ENCODE peak calls at places on chromosomes 7 and 10, in six cellular contexts. One of them, this sample, is unnamed.

GRCh38 chr10:17735166-17735941 is 16.6 kb upstream of the TMEM236 start:
- DNase-seq in prostate gland: no peak
- DNase-seq in ovary: no peak
- DNase-seq in T follicular helper cell: no peak
- DNase-seq in effector memory CD8-positive, alpha-beta T cell: no peak
- DNase-seq in AG08395: no peak
- DNase-seq in this sample: no peak

GRCh38 chr10:60606343-60607080 is 171.8 kb upstream of the CDK1 start:
- DNase-seq in prostate gland: no peak
- DNase-seq in ovary: no peak
- DNase-seq in T follicular helper cell: no peak
- DNase-seq in effector memory CD8-positive, alpha-beta T cell: no peak
- DNase-seq in AG08395: peak; percentile 14
- DNase-seq in this sample: no peak

GRCh38 chr10:5622586-5622985 is 43.8 kb downstream of the ASB13 start:
- DNase-seq in prostate gland: no peak
- DNase-seq in ovary: no peak
- DNase-seq in T follicular helper cell: no peak
- DNase-seq in effector memory CD8-positive, alpha-beta T cell: no peak
- DNase-seq in AG08395: no peak
- DNase-seq in this sample: no peak

GRCh38 chr10:60894816-60895215 is 49.2 kb downstream of the RHOBTB1 start:
- DNase-seq in prostate gland: no peak
- DNase-seq in ovary: no peak
- DNase-seq in T follicular helper cell: no peak
- DNase-seq in effector memory CD8-positive, alpha-beta T cell: no peak
- DNase-seq in AG08395: no peak
- DNase-seq in this sample: no peak

GRCh38 chr7:143416565-143417149 is 8.0 kb upstream of the EPHA1 start:
- DNase-seq in prostate gland: peak; percentile 29
- DNase-seq in ovary: no peak
- DNase-seq in T follicular helper cell: no peak
- DNase-seq in effector memory CD8-positive, alpha-beta T cell: peak; percentile 37
- DNase-seq in AG08395: peak; percentile 76
- DNase-seq in this sample: no peak

GRCh38 chr10:131998845-131999681 is 17.3 kb upstream of the BNIP3 start:
- DNase-seq in prostate gland: no peak
- DNase-seq in ovary: no peak
- DNase-seq in T follicular helper cell: no peak
- DNase-seq in effector memory CD8-positive, alpha-beta T cell: no peak
- DNase-seq in AG08395: no peak
- DNase-seq in this sample: no peak

GRCh38 chr7:86814980-86815379 is 171.3 kb downstream of the GRM3 start:
- DNase-seq in prostate gland: no peak
- DNase-seq in ovary: no peak
- DNase-seq in T follicular helper cell: no peak
- DNase-seq in effector memory CD8-positive, alpha-beta T cell: no peak
- DNase-seq in AG08395: no peak
- DNase-seq in this sample: no peak

GRCh38 chr10:8639601-8640000 is 585.1 kb downstream of the GATA3 start:
- DNase-seq in prostate gland: no peak
- DNase-seq in ovary: no peak
- DNase-seq in T follicular helper cell: no peak
- DNase-seq in effector memory CD8-positive, alpha-beta T cell: no peak
- DNase-seq in AG08395: no peak
- DNase-seq in this sample: no peak

GRCh38 chr10:37384923-37385322 is 259.5 kb downstream of the ANKRD30A start:
- DNase-seq in prostate gland: no peak
- DNase-seq in ovary: no peak
- DNase-seq in T follicular helper cell: no peak
- DNase-seq in effector memory CD8-positive, alpha-beta T cell: no peak
- DNase-seq in AG08395: no peak
- DNase-seq in this sample: no peak

GRCh38 chr7:157389951-157390730 is 53.3 kb downstream of the DNAJB6 start:
- DNase-seq in prostate gland: no peak
- DNase-seq in ovary: no peak
- DNase-seq in T follicular helper cell: no peak
- DNase-seq in effector memory CD8-positive, alpha-beta T cell: no peak
- DNase-seq in AG08395: peak; percentile 83
- DNase-seq in this sample: no peak

GRCh38 chr7:149140784-149141183 is 6.5 kb upstream of the ZNF398 start:
- DNase-seq in prostate gland: no peak
- DNase-seq in ovary: no peak
- DNase-seq in T follicular helper cell: no peak
- DNase-seq in effector memory CD8-positive, alpha-beta T cell: no peak
- DNase-seq in AG08395: no peak
- DNase-seq in this sample: no peak

GRCh38 chr7:116528008-116528789 is 3.4 kb downstream of the CAV1 start:
- DNase-seq in prostate gland: no peak
- DNase-seq in ovary: peak; percentile 52
- DNase-seq in T follicular helper cell: no peak
- DNase-seq in effector memory CD8-positive, alpha-beta T cell: no peak
- DNase-seq in AG08395: peak; percentile 90
- DNase-seq in this sample: no peak

GRCh38 chr10:15630353-15630752 is 89.4 kb downstream of the ITGA8 start:
- DNase-seq in prostate gland: no peak
- DNase-seq in ovary: no peak
- DNase-seq in T follicular helper cell: no peak
- DNase-seq in effector memory CD8-positive, alpha-beta T cell: no peak
- DNase-seq in AG08395: no peak
- DNase-seq in this sample: no peak

GRCh38 chr7:29309041-29309860 is 114.7 kb downstream of the CHN2 start:
- DNase-seq in prostate gland: no peak
- DNase-seq in ovary: no peak
- DNase-seq in T follicular helper cell: no peak
- DNase-seq in effector memory CD8-positive, alpha-beta T cell: no peak
- DNase-seq in AG08395: no peak
- DNase-seq in this sample: no peak

GRCh38 chr10:86888585-86889381 is 68.6 kb downstream of the MMRN2 start:
- DNase-seq in prostate gland: no peak
- DNase-seq in ovary: no peak
- DNase-seq in T follicular helper cell: no peak
- DNase-seq in effector memory CD8-positive, alpha-beta T cell: no peak
- DNase-seq in AG08395: peak; percentile 50
- DNase-seq in this sample: no peak

GRCh38 chr10:85265121-85265520 is 936.7 kb downstream of the CCSER2 start:
- DNase-seq in prostate gland: no peak
- DNase-seq in ovary: no peak
- DNase-seq in T follicular helper cell: no peak
- DNase-seq in effector memory CD8-positive, alpha-beta T cell: no peak
- DNase-seq in AG08395: no peak
- DNase-seq in this sample: no peak

GRCh38 chr7:107108951-107109350 is 59.9 kb upstream of the HBP1 start:
- DNase-seq in prostate gland: no peak
- DNase-seq in ovary: no peak
- DNase-seq in T follicular helper cell: no peak
- DNase-seq in effector memory CD8-positive, alpha-beta T cell: no peak
- DNase-seq in AG08395: no peak
- DNase-seq in this sample: no peak

GRCh38 chr10:4684434-4684833 is 141.6 kb upstream of the AKR1E2 start:
- DNase-seq in prostate gland: no peak
- DNase-seq in ovary: no peak
- DNase-seq in T follicular helper cell: no peak
- DNase-seq in effector memory CD8-positive, alpha-beta T cell: no peak
- DNase-seq in AG08395: no peak
- DNase-seq in this sample: no peak

GRCh38 chr7:20007510-20007909 is 209.7 kb downstream of the MACC1 start:
- DNase-seq in prostate gland: no peak
- DNase-seq in ovary: no peak
- DNase-seq in T follicular helper cell: no peak
- DNase-seq in effector memory CD8-positive, alpha-beta T cell: no peak
- DNase-seq in AG08395: no peak
- DNase-seq in this sample: no peak

GRCh38 chr10:74683621-74684114 is 142.7 kb upstream of the KAT6B start:
- DNase-seq in prostate gland: peak; percentile 11
- DNase-seq in ovary: no peak
- DNase-seq in T follicular helper cell: no peak
- DNase-seq in effector memory CD8-positive, alpha-beta T cell: no peak
- DNase-seq in AG08395: no peak
- DNase-seq in this sample: no peak

GRCh38 chr7:46229409-46229808 is 308.3 kb upstream of the IGFBP3 start:
- DNase-seq in prostate gland: no peak
- DNase-seq in ovary: no peak
- DNase-seq in T follicular helper cell: no peak
- DNase-seq in effector memory CD8-positive, alpha-beta T cell: no peak
- DNase-seq in AG08395: peak; percentile 86
- DNase-seq in this sample: no peak

GRCh38 chr7:22564511-22565045 is 64.6 kb upstream of the STEAP1B start:
- DNase-seq in prostate gland: no peak
- DNase-seq in ovary: no peak
- DNase-seq in T follicular helper cell: no peak
- DNase-seq in effector memory CD8-positive, alpha-beta T cell: no peak
- DNase-seq in AG08395: peak; percentile 69
- DNase-seq in this sample: no peak

GRCh38 chr7:138980575-138981285 is 459 bp downstream of the KIAA1549 start:
- DNase-seq in prostate gland: no peak
- DNase-seq in ovary: peak; percentile 54
- DNase-seq in T follicular helper cell: no peak
- DNase-seq in effector memory CD8-positive, alpha-beta T cell: no peak
- DNase-seq in AG08395: no peak
- DNase-seq in this sample: no peak

GRCh38 chr10:14585287-14586193 is 189.2 kb downstream of the FAM107B start:
- DNase-seq in prostate gland: no peak
- DNase-seq in ovary: no peak
- DNase-seq in T follicular helper cell: no peak
- DNase-seq in effector memory CD8-positive, alpha-beta T cell: no peak
- DNase-seq in AG08395: no peak
- DNase-seq in this sample: no peak

GRCh38 chr7:21784989-21785388 is 160.7 kb downstream of the CDCA7L start:
- DNase-seq in prostate gland: no peak
- DNase-seq in ovary: no peak
- DNase-seq in T follicular helper cell: no peak
- DNase-seq in effector memory CD8-positive, alpha-beta T cell: no peak
- DNase-seq in AG08395: no peak
- DNase-seq in this sample: no peak

GRCh38 chr10:60810437-60811182 is 32.3 kb downstream of the CDK1 start:
- DNase-seq in prostate gland: peak; percentile 17
- DNase-seq in ovary: no peak
- DNase-seq in T follicular helper cell: no peak
- DNase-seq in effector memory CD8-positive, alpha-beta T cell: no peak
- DNase-seq in AG08395: peak; percentile 62
- DNase-seq in this sample: no peak

GRCh38 chr10:31317652-31318381 is 1.2 kb upstream of the ZEB1 start:
- DNase-seq in prostate gland: no peak
- DNase-seq in ovary: no peak
- DNase-seq in T follicular helper cell: peak; percentile 69
- DNase-seq in effector memory CD8-positive, alpha-beta T cell: no peak
- DNase-seq in AG08395: no peak
- DNase-seq in this sample: no peak

GRCh38 chr7:101094791-101095375 is 9.6 kb downstream of the TRIM56 start:
- DNase-seq in prostate gland: no peak
- DNase-seq in ovary: no peak
- DNase-seq in T follicular helper cell: no peak
- DNase-seq in effector memory CD8-positive, alpha-beta T cell: no peak
- DNase-seq in AG08395: peak; percentile 61
- DNase-seq in this sample: no peak

GRCh38 chr10:19588608-19589007 is 227.6 kb upstream of the PLXDC2 start:
- DNase-seq in prostate gland: no peak
- DNase-seq in ovary: no peak
- DNase-seq in T follicular helper cell: no peak
- DNase-seq in effector memory CD8-positive, alpha-beta T cell: no peak
- DNase-seq in AG08395: no peak
- DNase-seq in this sample: no peak